ENCODE peak calls at places on chromosomes 12 and 14, in nine cellular contexts. L is HCT116, C is fibroblast of lung, D is IMR-90, M is cardiac fibroblast, Z is mesothelial cell of epicardium, O is endodermal cell, K is natural killer cell, V is RWPE1. N is an unnamed sample.

GRCh38 chr12:119659289-119659897 is 8.5 kb upstream of the PRKAB1 start:
- DNase-seq in L (no peak), C (peak; percentile 34), D (peak; percentile 24), M (peak; percentile 31), Z (no peak), O (peak; percentile 67), K (peak; percentile 25), V (peak; percentile 54), N (no peak)

GRCh38 chr12:4997939-4998338 is 45.7 kb upstream of the KCNA5 start:
- DNase-seq in L (no peak), C (peak; percentile 69), D (peak; percentile 83), M (peak; percentile 58), Z (no peak), O (no peak), K (no peak), V (peak; percentile 39), N (peak; percentile 22)

GRCh38 chr12:25653487-25654175 is 100.5 kb upstream of the LMNTD1 start:
- DNase-seq in L (no peak), C (no peak), D (no peak), M (peak; percentile 6), Z (no peak), O (no peak), K (no peak), V (no peak), N (no peak)

GRCh38 chr12:85661461-85662208 is 174.6 kb downstream of the RASSF9 start:
- DNase-seq in L (no peak), C (no peak), D (no peak), M (no peak), Z (no peak), O (no peak), K (no peak), V (no peak), N (no peak)

GRCh38 chr14:52974406-52974805 is 23.6 kb upstream of the FERMT2 start:
- DNase-seq in L (no peak), C (peak; percentile 52), D (peak; percentile 41), M (no peak), Z (no peak), O (no peak), K (no peak), V (no peak), N (no peak)

GRCh38 chr14:104393199-104393897 is 186.2 kb upstream of the C14orf180 start:
- DNase-seq in L (no peak), C (no peak), D (no peak), M (no peak), Z (no peak), O (no peak), K (peak; percentile 15), V (no peak), N (no peak)

GRCh38 chr12:108853426-108853825 is 4.0 kb downstream of the SSH1 start:
- DNase-seq in L (no peak), C (no peak), D (no peak), M (no peak), Z (no peak), O (no peak), K (no peak), V (no peak), N (no peak)

GRCh38 chr12:109310247-109311125 is 1.4 kb upstream of the FOXN4 start:
- DNase-seq in L (no peak), C (no peak), D (no peak), M (no peak), Z (no peak), O (peak; percentile 76), K (no peak), V (no peak), N (no peak)

GRCh38 chr12:21073822-21074460 is 57.1 kb upstream of the SLCO1B1 start:
- DNase-seq in L (peak; percentile 93), C (no peak), D (no peak), M (no peak), Z (no peak), O (peak; percentile 82), K (no peak), V (no peak), N (no peak)

GRCh38 chr14:76289276-76289675 is 86.7 kb upstream of the ESRRB start:
- DNase-seq in L (no peak), C (no peak), D (no peak), M (no peak), Z (no peak), O (peak; percentile 10), K (no peak), V (no peak), N (no peak)

GRCh38 chr14:83463500-83464098 is 1929.9 kb upstream of the SEL1L start:
- DNase-seq in L (no peak), C (peak; percentile 64), D (peak; percentile 70), M (peak; percentile 73), Z (no peak), O (peak; percentile 79), K (no peak), V (peak; percentile 9), N (peak; percentile 44)

GRCh38 chr12:46523863-46524770 is 151.5 kb upstream of the SLC38A2 start:
- DNase-seq in L (peak; percentile 91), C (peak; percentile 85), D (peak; percentile 100), M (peak; percentile 72), Z (no peak), O (no peak), K (no peak), V (peak; percentile 52), N (peak; percentile 81)

GRCh38 chr14:79630561-79630960 is 580.7 kb downstream of the DIO2 start:
- DNase-seq in L (no peak), C (no peak), D (no peak), M (no peak), Z (no peak), O (no peak), K (no peak), V (no peak), N (no peak)

GRCh38 chr12:82527165-82527780 is 159.4 kb upstream of the TMTC2 start:
- DNase-seq in L (peak; percentile 47), C (peak; percentile 76), D (peak; percentile 64), M (peak; percentile 81), Z (no peak), O (peak; percentile 63), K (no peak), V (peak; percentile 34), N (peak; percentile 39)

GRCh38 chr14:50447491-50447890 is 50.8 kb upstream of the CDKL1 start:
- DNase-seq in L (peak; percentile 21), C (no peak), D (peak; percentile 21), M (peak; percentile 16), Z (no peak), O (no peak), K (no peak), V (peak; percentile 48), N (no peak)

GRCh38 chr14:65728604-65729003 is 316.1 kb downstream of the FUT8 start:
- DNase-seq in L (no peak), C (no peak), D (no peak), M (no peak), Z (no peak), O (no peak), K (no peak), V (no peak), N (no peak)

DNA sequence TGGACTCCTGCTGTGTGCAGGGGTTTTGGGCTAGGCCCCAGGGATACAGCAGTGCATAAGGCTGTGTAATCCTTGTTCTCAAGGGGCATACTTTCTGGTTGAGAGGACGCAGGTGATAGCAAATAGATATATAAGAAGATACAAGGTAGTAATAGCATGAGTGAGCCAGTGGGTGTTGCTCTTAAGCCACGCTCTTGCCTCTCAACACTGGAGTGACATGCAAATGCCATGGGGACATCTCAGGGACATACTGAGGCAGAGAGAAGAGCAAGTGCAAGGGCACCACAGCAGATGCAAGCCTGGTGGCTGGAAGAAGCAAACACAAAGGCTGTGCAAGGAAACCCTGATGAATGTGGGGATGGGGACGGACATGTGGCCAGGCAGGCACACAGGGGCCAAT is 223.3 kb downstream of the CHST11 start:
- DNase-seq in L (peak; percentile 13), C (no peak), D (peak; percentile 22), M (no peak), Z (no peak), O (peak; percentile 77), K (no peak), V (no peak), N (no peak)
- TF ChIP-seq CTCF in L (peak; percentile 57), C (peak; percentile 6), D (peak; percentile 39), M (peak; percentile 41), Z (no peak), O (peak; percentile 71), K (peak; percentile 29), V (no peak), N (peak; percentile 43)

DNA sequence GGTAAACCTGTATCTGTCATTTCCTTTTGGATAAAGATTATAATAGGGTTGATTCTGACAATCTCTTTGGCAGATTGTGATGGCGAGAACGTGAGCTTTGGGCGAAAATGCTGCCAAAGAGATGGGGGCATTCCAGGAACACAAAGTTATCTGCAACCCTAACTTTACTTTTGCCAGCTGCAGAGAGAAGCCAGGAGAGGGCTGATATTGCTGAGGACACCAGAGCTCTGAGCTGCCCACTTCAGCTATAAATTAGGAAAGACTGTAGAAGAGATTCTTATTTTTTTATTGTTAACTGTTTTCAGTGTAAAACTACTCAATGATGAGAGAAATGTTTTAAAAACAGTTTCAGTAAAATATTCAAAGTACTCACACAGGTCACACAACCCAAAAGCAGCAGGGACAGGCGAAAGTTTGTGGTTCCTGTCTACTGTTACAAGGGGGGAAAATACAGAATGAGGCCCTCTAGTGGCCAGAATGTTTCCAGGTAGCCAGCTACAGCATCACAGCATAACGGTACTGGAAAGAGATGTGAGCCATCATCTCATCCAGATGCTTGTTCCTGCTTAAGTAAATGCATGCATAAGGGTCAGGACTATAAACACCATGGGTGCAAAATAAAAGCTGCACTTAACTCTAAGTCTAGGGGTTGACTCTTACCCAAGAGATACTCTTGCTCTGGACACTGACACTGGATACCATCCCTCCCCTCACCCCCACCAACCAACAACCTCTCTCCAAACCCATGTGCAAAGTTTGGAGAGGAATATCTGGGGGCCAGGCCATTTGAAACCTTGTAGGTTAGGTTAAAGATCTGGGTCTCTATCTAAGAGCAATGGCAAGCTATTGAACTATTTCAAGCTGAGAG is 498.4 kb downstream of the RMST start:
- DNase-seq in L (peak; percentile 8), C (peak; percentile 14), D (no peak), M (peak; percentile 5), Z (no peak), O (peak; percentile 89), K (no peak), V (no peak), N (no peak)
- TF ChIP-seq CTCF in L (peak; percentile 82), C (no peak), D (peak; percentile 7), M (peak; percentile 16), Z (peak; percentile 72), O (peak; percentile 90), K (peak; percentile 15), V (peak; percentile 37), N (peak; percentile 53)

GRCh38 chr14:61462566-61463195 is 141.3 kb downstream of the PRKCH start:
- DNase-seq in L (no peak), C (peak; percentile 90), D (peak; percentile 83), M (peak; percentile 92), Z (no peak), O (no peak), K (no peak), V (peak; percentile 70), N (peak; percentile 67)
- TF ChIP-seq CTCF in L (no peak), C (no peak), D (peak; percentile 18), M (no peak), Z (no peak), O (no peak), K (no peak), V (no peak), N (no peak)

GRCh38 chr14:84825481-84825880 is 704.5 kb upstream of the FLRT2 start:
- DNase-seq in L (no peak), C (peak; percentile 11), D (peak; percentile 13), M (no peak), Z (no peak), O (no peak), K (no peak), V (peak; percentile 82), N (no peak)

GRCh38 chr14:84814391-84814790 is 715.6 kb upstream of the FLRT2 start:
- DNase-seq in L (no peak), C (no peak), D (no peak), M (no peak), Z (no peak), O (no peak), K (no peak), V (no peak), N (no peak)

GRCh38 chr14:84819528-84819927 is 710.4 kb upstream of the FLRT2 start:
- DNase-seq in L (no peak), C (no peak), D (no peak), M (no peak), Z (no peak), O (no peak), K (no peak), V (no peak), N (no peak)
- TF ChIP-seq CTCF in L (no peak), C (no peak), D (no peak), M (no peak), Z (no peak), O (no peak), K (no peak), V (no peak), N (no peak)

N was measured in HFF-Myc.